ENCODE peak calls at places on chromosomes 3 and 15, in four cellular contexts. E, A, T and J are unnamed samples.

GRCh38 chr3:50213383-50213782 is 8.3 kb downstream of the SLC38A3 start:
- DNase-seq in T (no peak), E (no peak), A (no peak), J (no peak)

GRCh38 chr3:187368251-187368733 is at the start of gene RTP4:
- DNase-seq in E (peak; percentile 37), T (no peak), A (no peak), J (peak; percentile 10)

GRCh38 chr3:105584351-105584790 is 217.7 kb downstream of the ALCAM start:
- DNase-seq in T (no peak), A (no peak), E (no peak), J (no peak)

GRCh38 chr3:79167651-79168416 is 600.0 kb downstream of the ROBO1 start:
- DNase-seq in T (no peak), E (no peak), A (no peak), J (no peak)

GRCh38 chr3:75171632-75172230 is 492.4 kb upstream of the FRG2C start:
- DNase-seq in A (no peak), E (no peak), T (no peak), J (no peak)

GRCh38 chr15:99495430-99496301 is 70.1 kb upstream of the MEF2A start:
- DNase-seq in A (no peak), E (peak; percentile 63), T (no peak), J (no peak)

GRCh38 chr3:76753599-76753998 is 286.3 kb upstream of the ROBO2 start:
- DNase-seq in A (no peak), E (peak; percentile 2), T (no peak), J (no peak)

GRCh38 chr3:126378341-126378751 is 16.4 kb upstream of the CFAP100 start:
- DNase-seq in E (no peak), A (no peak), T (no peak), J (no peak)

GRCh38 chr3:120567370-120568197 is 28.6 kb upstream of the NDUFB4 start:
- DNase-seq in A (no peak), T (no peak), E (peak; percentile 11), J (no peak)

GRCh38 chr3:160027541-160028195 is 39.0 kb downstream of the IL12A start:
- DNase-seq in T (no peak), E (no peak), A (no peak), J (no peak)

GRCh38 chr3:195757827-195758226 is 37.0 kb downstream of the MUC20 start:
- DNase-seq in A (no peak), E (no peak), T (no peak), J (no peak)

GRCh38 chr3:102170545-102170944 is 264.3 kb upstream of the ZPLD1 start:
- DNase-seq in A (no peak), T (no peak), E (no peak), J (no peak)

GRCh38 chr15:56805466-56806146 is 72.3 kb upstream of the ZNF280D start:
- DNase-seq in A (no peak), T (peak; percentile 65), E (no peak), J (peak; percentile 48)

GRCh38 chr15:39092761-39093160 is 488.1 kb upstream of the THBS1 start:
- DNase-seq in T (no peak), E (no peak), A (no peak), J (no peak)

GRCh38 chr3:31361391-31362273 is 171.1 kb upstream of the STT3B start:
- DNase-seq in A (no peak), E (no peak), T (peak; percentile 12), J (no peak)

GRCh38 chr15:60062826-60063225 is 58.7 kb downstream of the FOXB1 start:
- DNase-seq in A (no peak), E (no peak), T (no peak), J (no peak)

GRCh38 chr3:95508124-95508523 is 1306.3 kb upstream of the EPHA6 start:
- DNase-seq in T (no peak), A (no peak), E (no peak), J (no peak)

GRCh38 chr15:94259863-94260262 is 28.5 kb downstream of the MCTP2 start:
- DNase-seq in A (no peak), E (no peak), T (no peak), J (no peak)

GRCh38 chr15:77239892-77240608 is 169.1 kb upstream of the TSPAN3 start:
- DNase-seq in T (no peak), A (no peak), E (no peak), J (no peak)

GRCh38 chr3:127628788-127629456 is at the start of gene PODXL2:
- DNase-seq in T (peak; percentile 24), A (peak; percentile 98), E (peak; percentile 28), J (no peak)

GRCh38 chr3:19934098-19934566 is at the start of gene EFHB:
- DNase-seq in E (peak; percentile 39), A (peak; percentile 75), T (peak; percentile 39), J (no peak)

GRCh38 chr15:80844011-80844732 is 65.0 kb downstream of the CEMIP start:
- DNase-seq in T (no peak), A (no peak), E (peak; percentile 45), J (no peak)

GRCh38 chr15:30794388-30794787 is 109.3 kb upstream of the FAN1 start:
- DNase-seq in T (no peak), E (no peak), A (no peak), J (no peak)

DNA sequence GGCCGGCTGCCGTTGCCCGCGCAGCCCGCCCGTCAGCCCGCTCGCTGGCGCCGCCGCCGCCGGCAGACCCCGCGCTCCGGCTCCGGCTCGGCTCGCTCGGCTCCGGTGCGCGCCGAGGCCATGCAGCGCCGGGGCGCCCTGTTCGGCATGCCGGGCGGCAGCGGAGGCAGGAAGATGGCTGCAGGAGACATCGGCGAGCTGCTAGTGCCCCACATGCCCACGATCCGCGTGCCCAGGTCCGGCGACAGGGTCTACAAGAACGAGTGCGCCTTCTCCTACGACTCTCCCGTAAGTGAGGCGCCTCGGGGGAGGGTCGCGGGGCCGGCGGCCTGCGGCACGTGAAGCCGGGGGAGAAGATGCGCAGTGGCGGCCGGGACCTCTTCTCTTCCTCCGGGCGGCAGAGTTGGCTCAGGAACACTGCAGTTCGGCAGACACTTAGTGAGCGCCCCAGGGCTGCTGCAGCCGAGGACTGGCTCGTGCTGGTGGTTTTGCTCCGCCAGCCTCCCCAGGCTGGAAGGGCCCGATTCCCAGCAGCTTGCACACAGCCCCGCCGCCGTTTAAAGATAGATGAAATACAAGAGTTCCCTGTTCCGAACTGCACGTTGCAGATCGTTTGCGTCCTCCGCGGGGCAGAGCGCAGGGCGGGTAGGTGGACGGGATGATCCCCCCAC is 401 bp downstream of the USP13 start:
- DNase-seq in A (peak; percentile 43), E (peak; percentile 45), T (peak; percentile 12), J (no peak)
- TF ChIP-seq REST in A (no peak), E (no peak), T (no peak), J (no peak)

GRCh38 chr3:46881819-46882376 is 4.4 kb downstream of the PTH1R start:
- DNase-seq in T (no peak), A (peak; percentile 86), E (no peak), J (no peak)
- TF ChIP-seq TCF7L2 in T (no peak), A (no peak), E (no peak), J (no peak)

DNA sequence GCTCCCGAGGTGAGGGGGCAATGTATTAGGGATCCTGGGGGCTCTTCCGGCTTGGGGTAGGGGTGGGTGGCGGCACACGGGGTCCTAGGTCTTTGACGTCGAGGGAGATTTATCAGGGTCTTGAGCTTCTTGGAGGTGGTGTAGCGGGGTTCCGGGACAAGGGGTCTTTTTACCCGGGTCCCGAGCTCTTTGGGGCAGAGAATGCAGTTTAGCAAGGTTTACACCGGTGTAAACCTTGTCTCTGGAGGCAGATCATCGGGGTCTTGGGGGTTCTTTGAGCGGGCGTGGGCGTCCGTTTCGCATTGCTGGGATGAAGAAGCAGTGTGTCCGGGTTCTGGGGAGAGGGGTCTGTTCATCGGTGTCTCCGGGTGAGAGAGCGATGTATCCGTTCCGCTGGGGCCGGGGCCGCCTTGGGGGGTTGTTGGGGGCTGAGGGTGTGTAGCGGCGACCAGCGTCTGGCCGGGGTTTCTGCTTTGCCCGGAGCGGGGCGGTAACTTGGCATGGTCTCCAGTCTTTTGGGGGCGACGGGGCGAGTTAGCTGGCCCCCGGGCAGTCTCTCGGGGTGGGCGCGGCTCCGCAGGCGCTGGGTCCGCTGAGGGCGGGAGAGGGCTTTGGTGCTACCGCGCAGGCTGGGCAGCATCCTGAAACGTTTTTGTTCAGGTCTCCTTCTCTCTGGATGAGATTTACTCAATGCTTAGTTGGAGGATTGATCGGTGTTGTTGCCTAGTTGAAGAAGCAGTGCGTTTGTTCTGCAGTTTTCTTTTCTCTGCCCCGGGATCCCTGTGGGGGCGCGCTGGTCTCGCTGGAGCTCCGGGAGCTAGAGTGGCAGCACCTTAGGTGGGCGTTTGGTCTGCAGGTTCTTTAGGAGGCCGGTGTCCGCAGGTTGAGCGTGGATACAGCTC is 792 bp downstream of the GLCE start:
- DNase-seq in E (peak; percentile 30), T (peak; percentile 16), A (peak; percentile 29), J (no peak)
- H3K27ac ChIP-seq in E (peak overlapping the region; percentile 81), T (peak overlapping the region; percentile 73), A (peak overlapping the region; percentile 37), J (peak overlapping the region; percentile 80)

GRCh38 chr3:183586477-183586876 is 31.0 kb upstream of the KLHL6 start:
- DNase-seq in A (no peak), E (no peak), T (no peak), J (no peak)

GRCh38 chr3:183584246-183584913 is 28.9 kb upstream of the KLHL6 start:
- DNase-seq in E (no peak), A (no peak), T (no peak), J (no peak)

GRCh38 chr3:183590442-183590841 is 34.9 kb upstream of the KLHL6 start:
- DNase-seq in A (no peak), E (no peak), T (no peak), J (no peak)

GRCh38 chr3:183584914-183585280 is 29.4 kb upstream of the KLHL6 start:
- DNase-seq in T (no peak), A (no peak), E (no peak), J (no peak)

DNA sequence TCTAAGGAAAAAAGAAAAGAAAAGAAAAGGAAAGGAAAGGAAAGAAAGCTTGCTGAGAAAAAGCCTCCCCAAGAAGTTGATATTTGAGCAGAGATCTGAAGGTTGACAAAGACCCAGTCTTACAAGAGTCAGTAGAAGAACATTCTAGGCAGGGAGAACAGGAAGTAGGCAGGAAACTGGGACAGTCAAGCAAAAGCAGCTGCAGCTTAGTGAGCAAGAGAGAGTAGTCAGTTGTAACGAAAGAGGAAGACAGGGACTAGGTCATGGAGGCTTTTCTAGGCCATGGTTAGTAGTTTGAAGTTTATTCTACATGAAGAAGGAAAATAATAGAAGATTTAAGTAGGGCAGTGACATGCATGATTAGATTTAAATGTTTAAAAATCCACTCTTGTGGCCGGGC is 31.8 kb upstream of the KLHL6 start:
- DNase-seq in E (no peak), A (no peak), T (no peak), J (no peak)
- TF ChIP-seq REST in E (no peak), A (no peak), T (no peak), J (no peak)

DNA sequence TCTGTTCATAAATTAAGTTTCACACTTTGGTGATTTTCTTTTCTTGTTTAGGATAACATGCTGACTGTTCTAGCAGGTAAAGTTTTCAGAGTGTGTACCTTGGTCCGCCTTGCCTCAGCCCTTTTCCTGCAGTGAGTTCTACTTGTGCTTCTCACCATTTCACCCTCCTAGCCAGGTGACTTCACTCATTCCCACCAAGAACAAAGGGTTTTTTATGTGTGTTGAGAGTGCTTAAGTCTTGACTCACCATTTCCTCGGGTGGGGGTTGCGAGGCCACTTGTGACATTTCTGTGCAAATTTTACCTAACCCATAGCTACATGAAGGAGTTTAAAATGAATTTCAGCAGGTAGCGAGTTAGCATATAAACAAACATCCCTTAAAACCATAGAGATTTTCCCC is 81.4 kb downstream of the C3orf38 start:
- DNase-seq in A (no peak), E (peak; percentile 2), T (no peak), J (no peak)
- TF ChIP-seq TCF7L2 in A (no peak), E (no peak), T (peak; percentile 43), J (no peak)